ENCODE peak calls at places on chromosomes 2 and 18, in ten cellular contexts. U, Y, I, K, Q, V, H, A, P and E are unnamed samples.

GRCh38 chr18:47100214-47100831 is 50.0 kb downstream of the HDHD2 start:
- DNase-seq in U (peak), Y (peak), I (peak), K (peak), Q (peak), V (peak), H (peak), A (peak), P (peak), E (no peak)

GRCh38 chr2:72889991-72890390 is 2.8 kb downstream of the SPR start:
- DNase-seq in U (no peak), Y (no peak), I (no peak), K (no peak), Q (no peak), V (no peak), H (no peak), A (no peak), P (no peak), E (no peak)

GRCh38 chr2:43210467-43211303 is 15.7 kb downstream of the ZFP36L2 start:
- DNase-seq in U (no peak), Y (peak), I (peak), K (no peak), Q (no peak), V (no peak), H (peak), A (no peak), P (no peak), E (peak)

GRCh38 chr2:152606965-152607364 is 110.3 kb downstream of the PRPF40A start:
- DNase-seq in U (no peak), Y (no peak), I (no peak), K (no peak), Q (no peak), V (no peak), H (no peak), A (no peak), P (no peak), E (no peak)

GRCh38 chr18:54284967-54285785 is 15.9 kb downstream of the POLI start:
- DNase-seq in U (no peak), Y (peak), I (no peak), K (peak), Q (peak), V (peak), H (no peak), A (no peak), P (no peak), E (no peak)

GRCh38 chr2:134354611-134355010 is 100.7 kb downstream of the MGAT5 start:
- DNase-seq in U (no peak), Y (no peak), I (no peak), K (no peak), Q (no peak), V (no peak), H (no peak), A (no peak), P (no peak), E (no peak)

GRCh38 chr2:36594849-36595248 is 3.1 kb downstream of the FEZ2 start:
- DNase-seq in U (no peak), Y (no peak), I (no peak), K (no peak), Q (no peak), V (no peak), H (no peak), A (no peak), P (no peak), E (no peak)

GRCh38 chr2:45647986-45648520 is 3.4 kb upstream of the PRKCE start:
- DNase-seq in U (no peak), Y (no peak), I (no peak), K (no peak), Q (no peak), V (no peak), H (no peak), A (no peak), P (no peak), E (no peak)

GRCh38 chr2:69770193-69770702 is 28.3 kb downstream of the ANXA4 start:
- DNase-seq in U (no peak), Y (peak), I (no peak), K (peak), Q (no peak), V (peak), H (peak), A (no peak), P (no peak), E (peak)